ENCODE peak calls at places on chromosomes 7 and 10, in seven cellular contexts. O, P, T, W, F, J and M are unnamed samples.

GRCh38 chr7:129859188-129859587 is 93.6 kb downstream of the UBE2H start:
- DNase-seq in J (peak; percentile 26), F (no peak), W (no peak), T (no peak), P (no peak), O (no peak), M (no peak)

GRCh38 chr10:83562381-83562780 is 576.9 kb upstream of the GHITM start:
- DNase-seq in O (no peak), W (no peak), J (no peak), F (no peak), T (no peak), P (peak; percentile 69), M (no peak)

GRCh38 chr10:22022257-22023051 is 18.9 kb upstream of the DNAJC1 start:
- DNase-seq in W (no peak), J (no peak), P (no peak), F (no peak), T (peak; percentile 4), O (no peak), M (no peak)

GRCh38 chr10:122388287-122388997 is 13.9 kb downstream of the PLEKHA1 start:
- DNase-seq in O (no peak), T (no peak), W (no peak), F (no peak), J (no peak), P (no peak), M (no peak)

GRCh38 chr10:122019414-122019975 is 30.5 kb downstream of the TACC2 start:
- DNase-seq in J (no peak), W (peak; percentile 16), P (peak; percentile 71), F (no peak), T (no peak), O (no peak), M (no peak)

GRCh38 chr10:93598157-93598556 is 2.9 kb downstream of the RBP4 start:
- DNase-seq in F (no peak), W (no peak), O (no peak), T (no peak), P (no peak), J (no peak), M (no peak)

GRCh38 chr10:3132036-3133025 is 40.3 kb downstream of the PITRM1 start:
- DNase-seq in T (no peak), O (no peak), W (no peak), P (no peak), J (no peak), F (no peak), M (no peak)

GRCh38 chr10:129334326-129334725 is 132.7 kb upstream of the MGMT start:
- DNase-seq in P (no peak), T (no peak), J (no peak), O (no peak), F (no peak), W (no peak), M (no peak)

GRCh38 chr7:157411580-157411979 is 74.8 kb downstream of the DNAJB6 start:
- DNase-seq in W (no peak), T (no peak), O (no peak), F (no peak), J (no peak), P (peak; percentile 79), M (no peak)

GRCh38 chr7:82481499-82482097 is 38.0 kb upstream of the CACNA2D1 start:
- DNase-seq in T (peak; percentile 13), W (no peak), P (no peak), F (no peak), O (no peak), J (no peak), M (peak; percentile 32)

GRCh38 chr7:29345590-29345989 is 151.0 kb downstream of the CHN2 start:
- DNase-seq in P (peak; percentile 86), O (no peak), F (peak; percentile 55), J (peak; percentile 23), W (peak; percentile 22), T (no peak), M (no peak)

GRCh38 chr10:5975641-5976473 is 1.5 kb downstream of the IL15RA start:
- DNase-seq in W (no peak), P (no peak), O (no peak), J (no peak), T (peak; percentile 52), F (no peak), M (peak; percentile 90)

GRCh38 chr10:79944428-79945395 is 4.2 kb downstream of the SFTPD start:
- DNase-seq in W (no peak), P (peak; percentile 26), J (no peak), O (no peak), F (peak; percentile 1), T (no peak), M (no peak)

GRCh38 chr7:150385240-150385830 is 6.2 kb downstream of the ZNF775 start:
- DNase-seq in F (no peak), W (no peak), O (no peak), T (no peak), J (no peak), P (peak; percentile 46), M (no peak)

GRCh38 chr10:101092742-101093386 is 31.1 kb downstream of the KAZALD1 start:
- DNase-seq in O (no peak), J (no peak), P (peak; percentile 57), F (no peak), W (peak; percentile 47), T (no peak), M (no peak)

GRCh38 chr10:103800789-103801540 is 54.4 kb downstream of the SH3PXD2A start:
- DNase-seq in P (no peak), W (no peak), F (no peak), T (no peak), J (no peak), O (no peak), M (peak; percentile 49)

GRCh38 chr7:16026253-16027020 is 340.0 kb upstream of the MEOX2 start:
- DNase-seq in T (no peak), J (peak; percentile 64), O (no peak), P (no peak), F (no peak), W (no peak), M (no peak)

GRCh38 chr7:134605978-134606923 is 40.4 kb upstream of the BPGM start:
- DNase-seq in P (peak; percentile 78), W (peak; percentile 66), O (peak; percentile 76), F (peak; percentile 60), J (peak; percentile 53), T (peak; percentile 66), M (peak; percentile 61)

GRCh38 chr10:44193156-44193555 is 191.7 kb downstream of the CXCL12 start:
- DNase-seq in O (no peak), F (no peak), W (no peak), T (no peak), P (no peak), J (no peak), M (no peak)

GRCh38 chr7:159119851-159120539 is 24.7 kb downstream of the VIPR2 start:
- DNase-seq in T (no peak), O (no peak), J (no peak), P (peak; percentile 22), F (no peak), W (no peak), M (no peak)

GRCh38 chr7:6179620-6180343 is 92.6 kb downstream of the CYTH3 start:
- DNase-seq in T (no peak), F (no peak), P (no peak), W (no peak), O (no peak), J (no peak), M (no peak)

GRCh38 chr10:36021096-36021495 is 379.0 kb upstream of the FZD8 start:
- DNase-seq in W (no peak), J (no peak), F (no peak), P (no peak), T (no peak), O (no peak), M (no peak)

GRCh38 chr7:149180713-149181112 is 14.6 kb upstream of the ZNF282 start:
- DNase-seq in J (no peak), P (no peak), O (no peak), T (no peak), F (no peak), W (no peak), M (no peak)

GRCh38 chr7:149184274-149184673 is 11.1 kb upstream of the ZNF282 start:
- DNase-seq in F (no peak), W (no peak), P (no peak), O (no peak), T (no peak), J (no peak), M (no peak)

GRCh38 chr7:149179241-149179640 is 16.1 kb upstream of the ZNF282 start:
- DNase-seq in W (no peak), J (no peak), F (no peak), P (no peak), T (no peak), O (no peak), M (no peak)

GRCh38 chr7:149181136-149181790 is 14.1 kb upstream of the ZNF282 start:
- DNase-seq in W (no peak), T (no peak), O (no peak), P (no peak), F (no peak), J (no peak), M (no peak)
- TF ChIP-seq CTCF in W (no peak), T (no peak), O (no peak), P (no peak), F (no peak), J (no peak), M (no peak)

GRCh38 chr7:124718032-124718766 is 47.4 kb downstream of the GPR37 start:
- DNase-seq in J (no peak), W (no peak), F (no peak), P (no peak), T (no peak), O (no peak), M (no peak)

GRCh38 chr7:124713086-124713485 is 52.5 kb downstream of the GPR37 start:
- DNase-seq in J (no peak), T (no peak), F (no peak), P (no peak), O (no peak), W (no peak), M (no peak)

GRCh38 chr7:124712017-124712416 is 53.6 kb downstream of the GPR37 start:
- DNase-seq in J (no peak), P (no peak), O (no peak), T (no peak), W (no peak), F (no peak), M (no peak)

GRCh38 chr7:124720195-124720594 is 45.4 kb downstream of the GPR37 start:
- DNase-seq in P (no peak), O (no peak), J (peak; percentile 21), T (no peak), F (no peak), W (no peak), M (no peak)

GRCh38 chr7:124716894-124717293 is 48.7 kb downstream of the GPR37 start:
- DNase-seq in T (no peak), W (no peak), F (no peak), O (no peak), P (no peak), J (no peak), M (no peak)
- TF ChIP-seq CTCF in T (no peak), W (no peak), F (no peak), O (no peak), P (no peak), J (no peak), M (no peak)

DNA sequence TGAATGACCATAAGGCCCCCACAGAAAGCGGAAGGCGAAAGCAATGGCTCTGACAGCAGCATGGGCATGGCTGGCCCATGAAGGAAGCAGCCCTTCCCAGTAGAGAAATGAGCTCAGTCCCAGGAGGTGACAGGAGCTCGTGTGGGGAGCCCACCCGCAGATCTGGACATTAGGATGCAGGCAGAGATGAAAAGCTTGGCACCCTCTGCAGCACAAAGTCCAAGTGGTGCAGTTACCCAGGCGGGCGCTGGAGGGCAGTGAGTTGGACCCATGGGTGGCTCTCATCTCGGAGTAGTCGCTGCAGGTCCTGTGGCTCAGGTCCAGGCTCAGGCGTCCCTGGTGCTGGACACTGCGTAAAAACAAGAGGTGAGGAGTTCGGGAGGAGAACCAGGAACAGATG is 109.0 kb downstream of the DLG5 start:
- DNase-seq in W (no peak), O (no peak), F (no peak), J (no peak), P (no peak), T (no peak), M (no peak)
- TF ChIP-seq CTCF in W (no peak), O (no peak), F (no peak), J (no peak), P (no peak), T (no peak), M (no peak)

GRCh38 chr7:70636169-70636568 is 495.8 kb upstream of the GALNT17 start:
- DNase-seq in P (peak; percentile 40), O (no peak), T (no peak), F (no peak), J (no peak), W (no peak), M (no peak)
- TF ChIP-seq CTCF in P (no peak), O (no peak), T (no peak), F (no peak), J (no peak), W (no peak), M (no peak)